ENCODE peak calls at places on chromosomes 4 and X, in ten cellular contexts. V, Q, J, P, N, I, R, L, A and T are unnamed samples.

GRCh38 chr4:123505457-123506310 is 109.1 kb downstream of the SPRY1 start:
- DNase-seq in R (peak; percentile 91), N (no peak), Q (peak; percentile 97), A (no peak), I (peak; percentile 37), L (peak; percentile 85), P (peak; percentile 74), J (no peak), V (peak; percentile 81), T (peak; percentile 62)

GRCh38 chrX:13007519-13008188 is 32.7 kb downstream of the TMSB4X start:
- DNase-seq in A (no peak), P (peak; percentile 31), L (no peak), Q (no peak), V (no peak), J (no peak), R (no peak), I (no peak), N (no peak), T (no peak)

GRCh38 chrX:134546187-134546586 is 86.2 kb downstream of the HPRT1 start:
- DNase-seq in P (no peak), V (no peak), R (peak; percentile 38), J (no peak), L (no peak), Q (no peak), N (no peak), A (no peak), I (no peak), T (no peak)

GRCh38 chr4:169151671-169152070 is 119.1 kb downstream of the SH3RF1 start:
- DNase-seq in J (no peak), A (no peak), V (no peak), Q (no peak), P (peak; percentile 42), N (no peak), I (no peak), R (no peak), L (no peak), T (no peak)

GRCh38 chr4:51840791-51841190 is 2.2 kb upstream of the DCUN1D4 start:
- DNase-seq in I (no peak), V (no peak), R (no peak), N (no peak), J (no peak), L (no peak), A (no peak), P (no peak), Q (no peak), T (no peak)

GRCh38 chr4:66736593-66736992 is 808.7 kb downstream of the CENPC start:
- DNase-seq in J (no peak), V (no peak), L (no peak), R (no peak), Q (peak; percentile 5), N (no peak), P (no peak), A (no peak), I (no peak), T (no peak)

GRCh38 chr4:89055157-89056080 is 1.6 kb downstream of the FAM13A start:
- DNase-seq in R (no peak), I (no peak), P (no peak), J (no peak), L (no peak), N (no peak), V (no peak), A (no peak), Q (no peak), T (no peak)

GRCh38 chr4:122798101-122798500 is 28.5 kb upstream of the FGF2 start:
- DNase-seq in A (no peak), J (peak; percentile 52), V (no peak), N (no peak), P (peak; percentile 84), L (no peak), Q (peak; percentile 13), I (no peak), R (no peak), T (no peak)

GRCh38 chr4:137283737-137284136 is 248.6 kb downstream of the PCDH18 start:
- DNase-seq in I (no peak), L (no peak), V (no peak), N (no peak), J (no peak), R (no peak), A (no peak), Q (no peak), P (no peak), T (no peak)

GRCh38 chr4:83552924-83553323 is 17.0 kb downstream of the GPAT3 start:
- DNase-seq in L (no peak), P (peak; percentile 44), I (no peak), A (no peak), Q (no peak), R (no peak), N (no peak), J (no peak), V (no peak), T (no peak)

GRCh38 chr4:137310156-137310555 is 222.1 kb downstream of the PCDH18 start:
- DNase-seq in Q (no peak), A (no peak), P (no peak), N (no peak), V (no peak), R (no peak), L (no peak), I (no peak), J (no peak), T (no peak)

GRCh38 chrX:69163936-69164741 is 1.1 kb downstream of the PJA1 start:
- DNase-seq in V (no peak), P (peak; percentile 13), N (no peak), J (peak; percentile 56), L (peak; percentile 82), Q (no peak), I (peak; percentile 27), A (peak; percentile 53), R (peak; percentile 73), T (peak; percentile 32)

GRCh38 chrX:69161786-69162349 is 3.4 kb downstream of the PJA1 start:
- DNase-seq in V (no peak), Q (no peak), A (no peak), N (no peak), P (no peak), I (no peak), L (no peak), J (no peak), R (no peak), T (no peak)

GRCh38 chrX:69162466-69162865 is 2.8 kb downstream of the PJA1 start:
- DNase-seq in J (no peak), N (no peak), A (peak; percentile 21), P (no peak), Q (no peak), L (no peak), R (no peak), I (no peak), V (no peak), T (no peak)

GRCh38 chrX:69161371-69161770 is 3.9 kb downstream of the PJA1 start:
- DNase-seq in L (no peak), V (no peak), Q (no peak), I (no peak), R (no peak), P (no peak), N (no peak), J (no peak), A (no peak), T (no peak)

DNA sequence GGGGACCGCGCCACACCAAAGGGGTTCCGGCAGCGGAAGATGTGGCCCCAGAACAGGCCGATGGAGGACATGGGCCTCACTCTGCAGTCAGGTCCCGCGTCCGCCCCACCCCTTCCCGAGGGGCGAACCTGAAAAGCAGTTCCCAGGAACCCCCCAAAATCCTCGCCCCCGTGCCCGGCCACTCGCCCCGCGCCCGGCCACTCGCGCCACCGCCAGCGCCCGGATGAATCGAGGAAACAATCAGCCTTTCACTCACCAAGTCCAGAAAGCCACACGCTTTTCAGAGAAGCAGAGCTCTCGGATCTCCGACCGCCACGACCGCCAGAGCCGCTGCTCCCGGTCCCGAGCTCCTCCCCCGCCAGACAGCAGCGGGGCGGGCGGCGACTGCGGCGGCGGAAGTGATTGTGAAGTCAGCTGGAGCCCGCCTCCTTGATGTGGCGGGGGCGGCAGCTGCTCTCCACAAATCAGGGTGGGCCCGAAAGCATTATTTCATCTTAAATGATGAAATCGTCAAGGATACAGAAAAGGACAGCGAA is at the start of gene PJA1:
- DNase-seq in V (peak; percentile 82), P (peak; percentile 66), J (peak; percentile 47), N (no peak), A (no peak), I (peak; percentile 73), R (peak; percentile 93), Q (peak; percentile 31), L (peak; percentile 92), T (peak; percentile 69)
- TF ChIP-seq POLR2A in V (no peak), P (no peak), J (peak; percentile 42), N (no peak), A (peak; percentile 29), I (peak; percentile 33), R (peak; percentile 64), Q (no peak), L (no peak), T (no peak)

DNA sequence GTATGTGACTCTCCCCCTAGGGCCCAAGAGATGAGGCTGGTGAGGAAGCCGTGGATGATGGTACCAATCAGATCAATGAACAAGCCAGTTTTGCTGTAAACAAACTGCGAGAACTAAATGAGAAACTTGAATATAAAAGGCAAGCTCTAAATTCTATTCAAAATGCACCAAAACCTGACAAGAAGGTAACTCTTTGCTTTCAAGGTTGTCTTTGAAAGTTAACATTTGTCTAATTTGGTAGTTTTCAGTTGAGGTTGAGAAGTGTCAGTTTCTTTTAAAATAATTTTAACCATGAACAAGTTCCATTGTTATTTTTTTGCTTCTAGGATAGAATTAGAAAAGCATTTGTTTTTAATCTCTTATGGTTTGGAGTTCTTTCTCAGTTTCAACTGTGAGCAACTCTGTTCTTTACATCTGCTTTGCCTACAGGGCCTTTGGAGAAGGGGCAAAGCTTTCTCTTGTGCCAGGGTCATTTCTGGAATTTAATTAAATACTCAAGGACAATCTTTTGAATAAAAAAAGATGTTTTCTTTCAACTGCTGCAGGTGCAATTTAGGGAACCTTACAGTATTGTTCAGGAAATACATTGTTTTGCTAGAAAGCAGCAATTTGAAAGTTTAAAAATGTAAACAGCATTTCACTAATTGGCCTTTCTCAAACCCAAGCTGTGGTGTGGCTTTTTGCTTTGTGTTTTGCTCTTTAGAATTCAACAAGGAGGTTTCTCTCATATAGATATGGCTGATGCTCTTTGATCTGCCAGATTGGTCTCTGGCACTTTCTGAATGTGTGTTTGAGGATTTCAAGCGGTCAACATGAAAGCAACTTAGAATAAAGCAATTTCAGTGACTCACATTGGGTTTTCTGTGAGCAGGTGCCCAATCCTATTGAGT is 62.9 kb downstream of the LRP2BP start:
- DNase-seq in L (no peak), V (no peak), P (no peak), N (no peak), A (no peak), Q (peak; percentile 92), I (no peak), J (no peak), R (no peak), T (no peak)
- TF ChIP-seq POLR2AphosphoS5 in L (no peak), V (no peak), P (no peak), N (no peak), A (no peak), Q (no peak), I (no peak), J (no peak), R (no peak), T (no peak)

GRCh38 chr4:108943971-108944370 is 181.1 kb upstream of the ETNPPL start:
- DNase-seq in P (peak; percentile 19), I (no peak), L (no peak), J (no peak), N (no peak), Q (no peak), A (no peak), R (no peak), V (no peak), T (no peak)
- TF ChIP-seq CTCF in P (no peak), I (no peak), L (no peak), J (no peak), N (no peak), Q (no peak), A (no peak), R (no peak), V (no peak), T (no peak)

GRCh38 chrX:48802089-48802812 is 384 bp downstream of the HDAC6 start:
- DNase-seq in J (peak; percentile 75), R (peak; percentile 89), A (peak; percentile 94), P (peak; percentile 87), N (peak; percentile 57), Q (peak; percentile 85), L (peak; percentile 92), I (peak; percentile 91), V (peak; percentile 91), T (peak; percentile 86)
- TF ChIP-seq POLR2A in J (peak; percentile 95), R (peak; percentile 72), A (peak; percentile 15), P (peak; percentile 41), N (peak; percentile 47), Q (peak; percentile 81), L (no peak), I (peak; percentile 92), V (no peak), T (peak; percentile 82)